ENCODE peak calls at places on chromosomes 5 and 9, in six cellular contexts. Y is IMR-90, O is neuronal stem cell, V is mesenchymal stem cell, X is mesendoderm, I is H1. S is an unnamed sample.

GRCh38 chr5:172713113-172713808 is 57.7 kb downstream of the DUSP1 start:
- DNase-seq in Y (no peak), O (peak; percentile 58), V (peak; percentile 47), X (no peak), I (no peak), S (peak; percentile 58)

GRCh38 chr5:171207256-171207866 is 101.7 kb upstream of the TLX3 start:
- DNase-seq in Y (peak; percentile 57), O (peak; percentile 32), V (peak; percentile 62), X (peak; percentile 74), I (peak; percentile 13), S (peak; percentile 58)

GRCh38 chr5:173714551-173715428 is 98.3 kb upstream of the BOD1 start:
- DNase-seq in Y (peak; percentile 93), O (no peak), V (peak; percentile 83), X (no peak), I (no peak), S (peak; percentile 66)

GRCh38 chr5:113294341-113295110 is 140.3 kb downstream of the TSSK1B start:
- DNase-seq in Y (peak; percentile 93), O (peak; percentile 67), V (peak; percentile 94), X (peak; percentile 93), I (peak; percentile 50), S (peak; percentile 62)

GRCh38 chr5:142319560-142320426 is 5.0 kb downstream of the SPRY4 start:
- DNase-seq in Y (no peak), O (peak; percentile 84), V (peak; percentile 77), X (no peak), I (no peak), S (no peak)

GRCh38 chr5:67639311-67639710 is 442.7 kb upstream of the CD180 start:
- DNase-seq in Y (no peak), O (no peak), V (no peak), X (peak; percentile 5), I (no peak), S (no peak)

GRCh38 chr5:73792687-73793320 is 166.8 kb downstream of the ARHGEF28 start:
- DNase-seq in Y (peak; percentile 76), O (peak; percentile 75), V (peak; percentile 70), X (peak; percentile 75), I (peak; percentile 46), S (peak; percentile 42)

GRCh38 chr9:19999491-20000057 is 210.7 kb upstream of the SLC24A2 start:
- DNase-seq in Y (peak; percentile 87), O (no peak), V (peak; percentile 79), X (no peak), I (no peak), S (no peak)

GRCh38 chr9:99491408-99492259 is 269.6 kb downstream of the SEC61B start:
- DNase-seq in Y (peak; percentile 70), O (no peak), V (peak; percentile 87), X (no peak), I (no peak), S (no peak)

GRCh38 chr9:79233542-79233941 is 338.2 kb upstream of the TLE4 start:
- DNase-seq in Y (peak; percentile 27), O (no peak), V (peak; percentile 19), X (peak; percentile 82), I (peak; percentile 34), S (peak; percentile 75)

GRCh38 chr9:114448706-114449105 is 56.6 kb downstream of the WHRN start:
- DNase-seq in Y (peak; percentile 18), O (no peak), V (peak; percentile 5), X (no peak), I (no peak), S (no peak)

GRCh38 chr9:5452286-5452609 is 1.9 kb downstream of the CD274 start:
- DNase-seq in Y (no peak), O (no peak), V (no peak), X (no peak), I (no peak), S (no peak)

GRCh38 chr5:30620481-30621085 is 572.9 kb upstream of the CDH6 start:
- DNase-seq in Y (no peak), O (no peak), V (no peak), X (peak; percentile 43), I (no peak), S (no peak)

GRCh38 chr5:79408028-79408427 is 105.9 kb downstream of the HOMER1 start:
- DNase-seq in Y (no peak), O (no peak), V (no peak), X (no peak), I (no peak), S (no peak)

GRCh38 chr5:6719417-6719816 is 6.2 kb downstream of the TENT4A start:
- DNase-seq in Y (no peak), O (no peak), V (no peak), X (no peak), I (no peak), S (no peak)

GRCh38 chr9:137680445-137681358 is 61.9 kb downstream of the EHMT1 start:
- DNase-seq in Y (no peak), O (no peak), V (no peak), X (peak; percentile 86), I (no peak), S (peak; percentile 91)

GRCh38 chr9:34379334-34380033 is 2.8 kb upstream of the MYORG start:
- DNase-seq in Y (peak; percentile 72), O (peak; percentile 87), V (peak; percentile 82), X (peak; percentile 94), I (peak; percentile 80), S (peak; percentile 94)
- H3K4me3 ChIP-seq in Y (no peak overlapping the region), O (peak overlapping the region; percentile 45), V (peak overlapping the region; percentile 70), X (peak overlapping the region; percentile 47), I (peak overlapping the region; percentile 66), S (peak overlapping the region; percentile 69)

GRCh38 chr9:113221003-113221799 is at the start of the genes FKBP15 and SLC31A1:
- DNase-seq in Y (peak; percentile 99), O (peak; percentile 99), V (peak; percentile 99), X (peak; percentile 99), I (peak; percentile 95), S (peak; percentile 99)
- H3K23ac ChIP-seq in Y (peak within 1 kb of the TSS; percentile 98), O (peak within 1 kb of the TSS; percentile 76), V (no peak within 1 kb of the TSS), X (no peak within 1 kb of the TSS), I (no peak within 1 kb of the TSS), S (peak within 1 kb of the TSS; percentile 29)

GRCh38 chr5:52807723-52808122 is 20.0 kb downstream of the ITGA1 start:
- DNase-seq in Y (no peak), O (no peak), V (no peak), X (peak; percentile 29), I (no peak), S (no peak)
- H3K27ac ChIP-seq in Y (no peak overlapping the region), O (no peak overlapping the region), V (no peak overlapping the region), X (no peak overlapping the region), I (no peak overlapping the region), S (no peak overlapping the region)

GRCh38 chr5:10685103-10685502 is 75.9 kb downstream of the DAP start:
- DNase-seq in Y (no peak), O (no peak), V (no peak), X (no peak), I (no peak), S (no peak)
- H3K4me3 ChIP-seq in Y (no peak overlapping the region), O (no peak overlapping the region), V (no peak overlapping the region), X (no peak overlapping the region), I (no peak overlapping the region), S (no peak overlapping the region)

GRCh38 chr5:14545308-14545707 is 36.3 kb upstream of the OTULINL start:
- DNase-seq in Y (no peak), O (no peak), V (no peak), X (no peak), I (no peak), S (peak; percentile 8)
- H3K23ac ChIP-seq in Y (no peak overlapping the region), O (no peak overlapping the region), V (no peak overlapping the region), X (no peak overlapping the region), I (no peak overlapping the region), S (no peak overlapping the region)

GRCh38 chr9:77432053-77432452 is 216.1 kb downstream of the GNA14 start:
- DNase-seq in Y (no peak), O (no peak), V (no peak), X (no peak), I (no peak), S (no peak)
- H3K27ac ChIP-seq in Y (no peak overlapping the region), O (no peak overlapping the region), V (no peak overlapping the region), X (no peak overlapping the region), I (no peak overlapping the region), S (no peak overlapping the region)

GRCh38 chr9:131358438-131359029 is 35.4 kb upstream of the PRRC2B start:
- DNase-seq in Y (no peak), O (no peak), V (no peak), X (no peak), I (no peak), S (no peak)
- H3K4me3 ChIP-seq in Y (no peak overlapping the region), O (no peak overlapping the region), V (no peak overlapping the region), X (no peak overlapping the region), I (no peak overlapping the region), S (no peak overlapping the region)

DNA sequence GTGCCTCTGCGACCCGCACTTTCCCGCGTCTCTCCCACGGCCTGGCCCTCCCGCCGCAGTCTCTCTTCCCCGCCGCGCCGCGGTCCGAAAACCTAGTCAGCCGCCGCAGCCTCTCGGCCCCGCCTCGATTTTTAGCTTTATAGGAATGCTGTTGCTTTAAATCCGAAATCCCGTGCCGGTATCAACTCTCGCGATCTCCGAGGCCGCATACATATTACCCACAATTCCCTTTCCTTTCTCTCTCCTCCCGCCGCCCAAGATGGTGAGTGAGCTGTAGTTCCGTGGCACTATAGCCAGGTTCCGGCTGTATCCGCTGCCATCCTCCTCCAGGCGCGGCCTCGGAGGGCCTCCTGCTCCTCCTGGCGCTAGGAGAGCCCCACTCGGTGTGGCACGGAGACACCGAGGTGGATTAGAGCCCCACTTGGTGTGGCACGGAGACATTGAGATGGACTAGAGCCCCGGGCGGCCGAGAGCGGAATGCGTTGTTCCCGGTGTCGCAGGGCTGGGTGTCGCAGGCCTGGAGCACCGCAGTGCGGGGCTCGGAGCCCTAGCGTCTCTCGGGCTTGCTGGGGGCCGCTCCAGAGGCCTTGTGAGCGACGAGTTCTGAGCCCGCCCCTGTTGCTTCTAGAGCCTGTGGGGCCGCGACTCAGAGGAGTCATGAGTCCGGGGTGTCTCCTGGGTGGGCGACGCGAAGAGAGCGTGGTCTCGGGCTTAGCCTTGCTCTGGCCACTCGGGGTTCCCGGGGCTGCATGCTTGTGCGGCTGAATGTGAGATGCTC is at the start of the genes MED22 and RPL7A:
- DNase-seq in Y (peak; percentile 96), O (peak; percentile 95), V (peak; percentile 97), X (peak; percentile 98), I (peak; percentile 77), S (peak; percentile 96)
- H3K23ac ChIP-seq in Y (peak within 1 kb of the TSS; percentile 91), O (peak within 1 kb of the TSS; percentile 99), V (peak within 1 kb of the TSS; percentile 90), X (peak within 1 kb of the TSS; percentile 97), I (no peak within 1 kb of the TSS), S (no peak within 1 kb of the TSS)

DNA sequence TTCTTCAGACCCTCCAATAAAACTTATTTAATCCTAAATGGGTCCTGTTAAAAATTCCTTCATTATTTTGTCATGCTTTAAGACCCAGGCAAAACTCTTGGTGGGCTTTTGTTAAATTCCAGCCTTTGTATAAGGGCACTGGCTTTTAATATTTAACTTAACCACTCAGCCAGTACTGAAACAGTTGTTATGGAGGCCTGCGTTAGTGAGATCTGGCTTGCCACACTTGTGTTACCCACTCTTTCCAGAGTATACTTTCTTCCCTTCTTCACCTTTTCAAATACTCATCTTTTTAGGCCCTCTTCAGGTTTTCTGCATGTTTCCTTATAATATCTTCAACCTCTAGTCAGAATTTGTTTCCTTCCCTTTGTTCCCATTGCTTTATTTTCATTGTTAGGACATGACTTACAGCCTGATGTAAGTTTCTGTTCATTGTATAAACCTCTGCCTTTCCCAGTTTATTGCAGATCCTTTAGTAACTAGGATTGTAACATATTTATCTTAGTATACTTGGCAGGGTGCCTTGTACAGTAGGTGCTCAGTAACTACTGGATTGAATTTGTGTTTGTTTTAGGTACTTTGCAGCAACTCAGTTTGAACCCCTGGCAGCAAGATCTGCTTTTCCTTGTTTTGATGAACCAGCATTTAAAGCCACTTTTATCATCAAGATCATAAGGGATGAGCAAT is 48.8 kb downstream of the LNPEP start:
- DNase-seq in Y (peak; percentile 74), O (no peak), V (peak; percentile 16), X (no peak), I (no peak), S (no peak)
- H3K27ac ChIP-seq in Y (no peak overlapping the region), O (no peak overlapping the region), V (peak overlapping the region; percentile 66), X (no peak overlapping the region), I (no peak overlapping the region), S (no peak overlapping the region)